ENCODE peak calls at places on chromosomes 1 and 21, in seven cellular contexts. One of them, this sample, is unnamed.
A peak's percentile ranks its signal among the peaks of the same experiment; 100 is the strongest.

GRCh38 chr1:39089811-39090519 is 63.8 kb downstream of the NDUFS5 start:
- DNase-seq in adrenal gland: peak; percentile 43
- DNase-seq in fibroblast of the aortic adventitia: peak; percentile 67
- DNase-seq in fibroblast of lung: no peak
- DNase-seq in BE2C: no peak
- DNase-seq in body of pancreas: no peak
- DNase-seq in OCI-LY7: no peak
- DNase-seq in this sample: no peak

GRCh38 chr1:183653468-183653794 is 315 bp upstream of the APOBEC4 start:
- DNase-seq in BE2C: no peak
- DNase-seq in OCI-LY7: no peak
- DNase-seq in body of pancreas: no peak
- DNase-seq in adrenal gland: no peak
- DNase-seq in fibroblast of lung: no peak
- DNase-seq in fibroblast of the aortic adventitia: no peak
- DNase-seq in this sample: no peak

GRCh38 chr21:32099812-32100416 is 178.9 kb downstream of the MIS18A start:
- DNase-seq in OCI-LY7: peak; percentile 9
- DNase-seq in BE2C: no peak
- DNase-seq in fibroblast of lung: no peak
- DNase-seq in fibroblast of the aortic adventitia: no peak
- DNase-seq in body of pancreas: no peak
- DNase-seq in adrenal gland: no peak
- DNase-seq in this sample: no peak

GRCh38 chr1:207619833-207620572 is 24.9 kb upstream of the CR1L start:
- DNase-seq in OCI-LY7: peak; percentile 67
- DNase-seq in adrenal gland: peak; percentile 20
- DNase-seq in body of pancreas: peak; percentile 25
- DNase-seq in BE2C: peak; percentile 24
- DNase-seq in fibroblast of the aortic adventitia: peak; percentile 67
- DNase-seq in fibroblast of lung: peak; percentile 31
- DNase-seq in this sample: no peak

GRCh38 chr1:100773444-100773843 is 53.9 kb downstream of the VCAM1 start:
- DNase-seq in fibroblast of the aortic adventitia: peak; percentile 18
- DNase-seq in BE2C: no peak
- DNase-seq in OCI-LY7: no peak
- DNase-seq in adrenal gland: no peak
- DNase-seq in fibroblast of lung: no peak
- DNase-seq in body of pancreas: no peak
- DNase-seq in this sample: no peak

GRCh38 chr1:62391369-62391971 is 45.4 kb upstream of the USP1 start:
- DNase-seq in adrenal gland: no peak
- DNase-seq in fibroblast of lung: no peak
- DNase-seq in BE2C: peak; percentile 31
- DNase-seq in body of pancreas: peak; percentile 25
- DNase-seq in OCI-LY7: peak; percentile 53
- DNase-seq in fibroblast of the aortic adventitia: no peak
- DNase-seq in this sample: no peak

GRCh38 chr1:60960846-60961542 is 121.4 kb upstream of the NFIA start:
- DNase-seq in body of pancreas: no peak
- DNase-seq in BE2C: no peak
- DNase-seq in fibroblast of the aortic adventitia: peak; percentile 38
- DNase-seq in adrenal gland: no peak
- DNase-seq in OCI-LY7: no peak
- DNase-seq in fibroblast of lung: peak; percentile 46
- DNase-seq in this sample: no peak

GRCh38 chr1:245694476-245695195 is 539.9 kb downstream of the KIF26B start:
- DNase-seq in fibroblast of lung: no peak
- DNase-seq in adrenal gland: no peak
- DNase-seq in fibroblast of the aortic adventitia: no peak
- DNase-seq in body of pancreas: no peak
- DNase-seq in BE2C: no peak
- DNase-seq in OCI-LY7: no peak
- DNase-seq in this sample: no peak

GRCh38 chr1:6170116-6170741 is 9.9 kb downstream of the CHD5 start:
- DNase-seq in fibroblast of the aortic adventitia: no peak
- DNase-seq in OCI-LY7: no peak
- DNase-seq in fibroblast of lung: no peak
- DNase-seq in body of pancreas: no peak
- DNase-seq in adrenal gland: no peak
- DNase-seq in BE2C: no peak
- DNase-seq in this sample: no peak

GRCh38 chr1:119186471-119186870 is 46.0 kb upstream of the WARS2 start:
- DNase-seq in fibroblast of lung: peak; percentile 1
- DNase-seq in adrenal gland: no peak
- DNase-seq in BE2C: no peak
- DNase-seq in OCI-LY7: no peak
- DNase-seq in fibroblast of the aortic adventitia: no peak
- DNase-seq in body of pancreas: no peak
- DNase-seq in this sample: no peak

GRCh38 chr1:24910751-24911650 is 19.1 kb downstream of the RUNX3 start:
- DNase-seq in adrenal gland: no peak
- DNase-seq in BE2C: no peak
- DNase-seq in OCI-LY7: no peak
- DNase-seq in body of pancreas: no peak
- DNase-seq in fibroblast of lung: peak; percentile 75
- DNase-seq in fibroblast of the aortic adventitia: no peak
- DNase-seq in this sample: no peak

GRCh38 chr1:39183503-39184353 is 20.8 kb upstream of the MACF1 start:
- DNase-seq in OCI-LY7: peak; percentile 87
- DNase-seq in fibroblast of lung: peak; percentile 85
- DNase-seq in body of pancreas: peak; percentile 66
- DNase-seq in fibroblast of the aortic adventitia: peak; percentile 47
- DNase-seq in BE2C: peak; percentile 31
- DNase-seq in adrenal gland: peak; percentile 84
- DNase-seq in this sample: no peak

GRCh38 chr1:218164111-218164929 is 120.8 kb upstream of the RRP15 start:
- DNase-seq in fibroblast of lung: peak; percentile 26
- DNase-seq in BE2C: peak; percentile 12
- DNase-seq in adrenal gland: peak; percentile 44
- DNase-seq in body of pancreas: peak; percentile 15
- DNase-seq in OCI-LY7: peak; percentile 63
- DNase-seq in fibroblast of the aortic adventitia: peak; percentile 17
- DNase-seq in this sample: no peak

GRCh38 chr1:94193128-94193527 is 44.3 kb downstream of the ARHGAP29 start:
- DNase-seq in OCI-LY7: no peak
- DNase-seq in body of pancreas: no peak
- DNase-seq in BE2C: no peak
- DNase-seq in fibroblast of lung: no peak
- DNase-seq in adrenal gland: no peak
- DNase-seq in fibroblast of the aortic adventitia: no peak
- DNase-seq in this sample: no peak

GRCh38 chr1:107748529-107748928 is 216.5 kb downstream of the VAV3 start:
- DNase-seq in BE2C: no peak
- DNase-seq in body of pancreas: no peak
- DNase-seq in OCI-LY7: peak; percentile 30
- DNase-seq in fibroblast of lung: peak; percentile 23
- DNase-seq in fibroblast of the aortic adventitia: peak; percentile 14
- DNase-seq in adrenal gland: no peak
- DNase-seq in this sample: no peak

GRCh38 chr1:23169727-23170335 is 1.2 kb upstream of the LUZP1 start:
- DNase-seq in fibroblast of the aortic adventitia: peak; percentile 85
- DNase-seq in body of pancreas: peak; percentile 46
- DNase-seq in fibroblast of lung: peak; percentile 74
- DNase-seq in BE2C: peak; percentile 55
- DNase-seq in OCI-LY7: peak; percentile 44
- DNase-seq in adrenal gland: peak; percentile 45
- DNase-seq in this sample: no peak

GRCh38 chr1:180672105-180672504 is 40.3 kb downstream of the XPR1 start:
- DNase-seq in fibroblast of lung: no peak
- DNase-seq in OCI-LY7: no peak
- DNase-seq in fibroblast of the aortic adventitia: no peak
- DNase-seq in adrenal gland: no peak
- DNase-seq in body of pancreas: no peak
- DNase-seq in BE2C: no peak
- DNase-seq in this sample: no peak

GRCh38 chr1:66372522-66373071 is 161.4 kb upstream of the SGIP1 start:
- DNase-seq in BE2C: no peak
- DNase-seq in OCI-LY7: peak; percentile 33
- DNase-seq in fibroblast of the aortic adventitia: no peak
- DNase-seq in fibroblast of lung: no peak
- DNase-seq in body of pancreas: no peak
- DNase-seq in adrenal gland: no peak
- DNase-seq in this sample: no peak

DNA sequence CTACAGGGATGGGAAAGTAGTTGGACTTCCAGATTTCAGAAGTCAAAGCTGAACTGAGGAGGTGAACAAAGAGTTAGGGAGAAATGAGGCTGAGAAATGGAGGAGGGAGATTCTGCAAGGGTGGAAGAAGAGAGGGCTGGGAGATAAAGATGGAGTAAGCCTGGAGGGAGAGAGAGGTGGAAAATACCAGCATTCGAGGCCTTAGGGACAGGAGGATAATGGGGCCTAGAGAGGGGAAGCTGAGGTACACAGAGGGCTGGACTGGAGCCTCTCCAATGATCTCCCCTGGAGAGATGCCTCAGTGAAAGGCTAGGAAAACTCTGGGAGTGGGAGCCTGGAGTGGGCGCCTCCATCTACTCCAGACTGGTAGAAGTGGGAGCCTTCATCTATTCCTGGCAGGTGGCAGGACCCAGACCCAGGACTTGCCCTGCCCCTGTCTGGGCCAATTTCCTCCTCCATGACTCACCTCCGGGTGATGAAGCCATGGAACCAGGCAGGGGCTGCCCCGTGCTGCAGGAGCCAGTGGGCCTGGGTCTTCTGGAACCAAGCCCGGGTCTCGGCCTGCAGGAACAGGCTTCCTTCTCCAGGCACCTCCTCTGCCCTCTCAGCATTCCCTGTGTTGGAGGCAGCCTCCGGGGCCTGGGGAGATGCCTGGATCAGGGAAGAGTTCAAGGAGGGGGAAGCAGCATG is 1.9 kb downstream of the SH2D2A start:
- DNase-seq in OCI-LY7: no peak
- DNase-seq in adrenal gland: no peak
- DNase-seq in fibroblast of the aortic adventitia: no peak
- DNase-seq in BE2C: no peak
- DNase-seq in fibroblast of lung: no peak
- DNase-seq in body of pancreas: no peak
- DNase-seq in this sample: no peak
- H3K4me3 ChIP-seq in OCI-LY7: peak overlapping the region; percentile 58
- H3K4me3 ChIP-seq in adrenal gland: no peak overlapping the region
- H3K4me3 ChIP-seq in fibroblast of the aortic adventitia: no peak overlapping the region
- H3K4me3 ChIP-seq in BE2C: no peak overlapping the region
- H3K4me3 ChIP-seq in fibroblast of lung: no peak overlapping the region
- H3K4me3 ChIP-seq in body of pancreas: no peak overlapping the region
- H3K4me3 ChIP-seq in this sample: no peak overlapping the region

DNA sequence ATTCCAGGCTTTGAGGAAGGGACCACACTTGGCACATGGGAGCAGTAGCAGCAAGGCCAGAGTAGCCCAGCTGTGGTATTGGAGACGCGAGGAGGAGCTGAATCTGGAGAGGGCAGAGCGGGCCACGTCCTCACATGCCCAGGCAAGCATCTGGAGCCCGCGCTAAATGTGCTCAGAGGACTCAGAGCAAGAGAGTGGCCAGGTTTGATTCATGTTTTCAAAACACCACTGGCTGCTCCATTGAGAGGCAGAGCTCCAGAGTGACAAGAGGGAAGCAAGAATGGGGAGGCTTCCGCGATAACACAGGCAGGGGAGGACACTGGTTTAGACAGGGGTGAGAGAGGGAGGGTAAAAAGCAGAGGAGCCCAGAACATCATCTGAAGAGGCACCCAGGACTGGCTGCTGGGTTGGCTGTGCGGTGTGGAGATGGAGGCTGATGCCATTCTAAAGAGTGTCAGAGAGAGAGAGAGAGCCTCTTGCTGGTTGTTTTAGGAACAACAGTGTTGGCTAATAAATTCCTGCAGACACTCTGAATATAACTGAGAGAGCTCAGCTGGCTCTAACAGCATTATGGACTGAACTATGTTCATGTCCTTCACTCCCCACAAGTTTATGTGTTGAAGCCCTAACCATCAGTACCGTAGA is 32.3 kb downstream of the RCAN1 start:
- DNase-seq in fibroblast of lung: peak; percentile 45
- DNase-seq in OCI-LY7: peak; percentile 33
- DNase-seq in adrenal gland: no peak
- DNase-seq in body of pancreas: no peak
- DNase-seq in BE2C: no peak
- DNase-seq in fibroblast of the aortic adventitia: peak; percentile 65
- DNase-seq in this sample: peak; percentile 19
- TF ChIP-seq CTCF in fibroblast of lung: peak; percentile 49
- TF ChIP-seq CTCF in OCI-LY7: peak; percentile 65
- TF ChIP-seq CTCF in adrenal gland: peak; percentile 35
- TF ChIP-seq CTCF in body of pancreas: peak; percentile 50
- TF ChIP-seq CTCF in BE2C: peak; percentile 23
- TF ChIP-seq CTCF in fibroblast of the aortic adventitia: peak; percentile 60
- TF ChIP-seq CTCF in this sample: peak; percentile 70

GRCh38 chr21:23886828-23887708 is 1720.2 kb downstream of the MRPL39 start:
- DNase-seq in fibroblast of the aortic adventitia: no peak
- DNase-seq in adrenal gland: no peak
- DNase-seq in fibroblast of lung: no peak
- DNase-seq in body of pancreas: no peak
- DNase-seq in OCI-LY7: no peak
- DNase-seq in BE2C: no peak
- DNase-seq in this sample: no peak
- H3K4me3 ChIP-seq in fibroblast of the aortic adventitia: no peak overlapping the region
- H3K4me3 ChIP-seq in adrenal gland: no peak overlapping the region
- H3K4me3 ChIP-seq in fibroblast of lung: no peak overlapping the region
- H3K4me3 ChIP-seq in body of pancreas: no peak overlapping the region
- H3K4me3 ChIP-seq in OCI-LY7: no peak overlapping the region
- H3K4me3 ChIP-seq in BE2C: no peak overlapping the region
- H3K4me3 ChIP-seq in this sample: no peak overlapping the region

DNA sequence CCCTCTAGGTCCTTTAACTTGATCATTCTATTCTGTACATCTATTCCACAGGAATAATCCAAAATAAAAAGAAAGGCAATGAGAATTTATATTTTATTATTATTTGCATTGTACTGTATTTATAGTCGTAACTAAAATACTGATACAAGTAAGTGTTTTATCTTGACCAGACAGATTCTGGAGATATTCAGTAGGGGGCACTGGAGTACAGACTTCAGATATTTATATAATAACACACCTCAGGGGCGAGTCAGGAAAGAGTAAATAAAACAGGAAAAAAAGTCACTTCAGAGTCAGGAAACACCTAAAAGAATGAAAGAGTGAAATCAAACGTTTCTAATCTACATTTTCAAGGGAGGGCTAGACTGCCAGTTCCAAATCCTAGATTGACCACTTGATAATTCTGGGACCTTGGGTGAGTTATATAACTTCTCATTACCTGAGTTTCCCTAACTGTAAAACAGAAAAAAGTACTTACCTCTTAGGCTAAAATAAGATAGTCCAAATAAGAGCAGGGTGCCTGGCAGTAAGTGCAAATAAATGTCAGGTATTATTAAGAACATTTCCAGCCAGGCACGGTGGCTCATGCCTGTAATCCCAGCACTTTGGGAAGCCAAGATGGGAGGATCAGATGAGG is 31.1 kb upstream of the MTF1 start:
- DNase-seq in BE2C: no peak
- DNase-seq in adrenal gland: no peak
- DNase-seq in fibroblast of lung: peak; percentile 28
- DNase-seq in fibroblast of the aortic adventitia: peak; percentile 45
- DNase-seq in OCI-LY7: peak; percentile 75
- DNase-seq in body of pancreas: no peak
- DNase-seq in this sample: peak; percentile 21
- TF ChIP-seq CTCF in BE2C: peak; percentile 32
- TF ChIP-seq CTCF in adrenal gland: peak; percentile 65
- TF ChIP-seq CTCF in fibroblast of lung: no peak
- TF ChIP-seq CTCF in fibroblast of the aortic adventitia: peak; percentile 22
- TF ChIP-seq CTCF in OCI-LY7: peak; percentile 96
- TF ChIP-seq CTCF in body of pancreas: peak; percentile 67
- TF ChIP-seq CTCF in this sample: peak; percentile 34